ENCODE peak calls at places on chromosomes 1 and 21, in four cellular contexts. One of them, this sample, is unnamed.

GRCh38 chr1:23902611-23903278 is 10.4 kb downstream of the CNR2 start:
- DNase-seq in GM13976: no peak
- DNase-seq in cardiac fibroblast: no peak
- DNase-seq in AG09319: no peak
- DNase-seq in this sample: no peak

GRCh38 chr1:42777860-42778259 is 6.9 kb upstream of the TMEM269 start:
- DNase-seq in GM13976: peak; percentile 63
- DNase-seq in cardiac fibroblast: peak; percentile 60
- DNase-seq in AG09319: no peak
- DNase-seq in this sample: no peak

GRCh38 chr1:241828576-241828975 is 19.4 kb upstream of the EXO1 start:
- DNase-seq in GM13976: no peak
- DNase-seq in cardiac fibroblast: peak; percentile 48
- DNase-seq in AG09319: no peak
- DNase-seq in this sample: no peak

GRCh38 chr1:24126023-24126671 is 14.2 kb upstream of the MYOM3 start:
- DNase-seq in GM13976: no peak
- DNase-seq in cardiac fibroblast: peak; percentile 42
- DNase-seq in AG09319: no peak
- DNase-seq in this sample: no peak

GRCh38 chr1:8731162-8731561 is 86.3 kb downstream of the RERE start:
- DNase-seq in GM13976: no peak
- DNase-seq in cardiac fibroblast: no peak
- DNase-seq in AG09319: no peak
- DNase-seq in this sample: no peak

GRCh38 chr1:94803517-94804441 is 16.4 kb upstream of the SLC44A3 start:
- DNase-seq in GM13976: no peak
- DNase-seq in cardiac fibroblast: no peak
- DNase-seq in AG09319: no peak
- DNase-seq in this sample: no peak

GRCh38 chr1:29878501-29878900 is 642.2 kb downstream of the PTPRU start:
- DNase-seq in GM13976: no peak
- DNase-seq in cardiac fibroblast: no peak
- DNase-seq in AG09319: no peak
- DNase-seq in this sample: no peak

GRCh38 chr1:119712342-119713038 is 756 bp downstream of the PHGDH start:
- DNase-seq in GM13976: peak; percentile 58
- DNase-seq in cardiac fibroblast: peak; percentile 87
- DNase-seq in AG09319: peak; percentile 94
- DNase-seq in this sample: no peak

GRCh38 chr1:178870944-178871343 is at the start of gene ANGPTL1:
- DNase-seq in GM13976: no peak
- DNase-seq in cardiac fibroblast: peak; percentile 26
- DNase-seq in AG09319: no peak
- DNase-seq in this sample: no peak

GRCh38 chr21:46082638-46083270 is 15.2 kb upstream of the COL6A2 start:
- DNase-seq in GM13976: no peak
- DNase-seq in cardiac fibroblast: no peak
- DNase-seq in AG09319: no peak
- DNase-seq in this sample: no peak

GRCh38 chr1:169163059-169163458 is 56.6 kb downstream of the ATP1B1 start:
- DNase-seq in GM13976: no peak
- DNase-seq in cardiac fibroblast: peak; percentile 38
- DNase-seq in AG09319: no peak
- DNase-seq in this sample: no peak

GRCh38 chr1:167573035-167573434 is 19.5 kb upstream of the CREG1 start:
- DNase-seq in GM13976: no peak
- DNase-seq in cardiac fibroblast: no peak
- DNase-seq in AG09319: no peak
- DNase-seq in this sample: no peak

GRCh38 chr21:17610862-17611261 is 1.8 kb downstream of the BTG3 start:
- DNase-seq in GM13976: no peak
- DNase-seq in cardiac fibroblast: no peak
- DNase-seq in AG09319: no peak
- DNase-seq in this sample: no peak

GRCh38 chr1:163191301-163191700 is 11.4 kb downstream of the RGS5 start:
- DNase-seq in GM13976: no peak
- DNase-seq in cardiac fibroblast: no peak
- DNase-seq in AG09319: no peak
- DNase-seq in this sample: peak; percentile 0

GRCh38 chr1:8133190-8133589 is 107.1 kb upstream of the ERRFI1 start:
- DNase-seq in GM13976: no peak
- DNase-seq in cardiac fibroblast: peak; percentile 62
- DNase-seq in AG09319: no peak
- DNase-seq in this sample: no peak

GRCh38 chr1:117732065-117732789 is 126.4 kb downstream of the TENT5C start:
- DNase-seq in GM13976: no peak
- DNase-seq in cardiac fibroblast: no peak
- DNase-seq in AG09319: no peak
- DNase-seq in this sample: no peak

GRCh38 chr1:111219466-111220286 is 7.8 kb upstream of the CHI3L2 start:
- DNase-seq in GM13976: peak; percentile 49
- DNase-seq in cardiac fibroblast: no peak
- DNase-seq in AG09319: no peak
- DNase-seq in this sample: peak; percentile 98

GRCh38 chr1:48744032-48744431 is 32.7 kb downstream of the BEND5 start:
- DNase-seq in GM13976: no peak
- DNase-seq in cardiac fibroblast: no peak
- DNase-seq in AG09319: no peak
- DNase-seq in this sample: no peak

GRCh38 chr1:220879509-220880366 is 495 bp downstream of the HLX start:
- DNase-seq in GM13976: peak; percentile 69
- DNase-seq in cardiac fibroblast: peak; percentile 46
- DNase-seq in AG09319: no peak
- DNase-seq in this sample: no peak

GRCh38 chr1:54499097-54500029 is 48.7 kb upstream of the ACOT11 start:
- DNase-seq in GM13976: peak; percentile 55
- DNase-seq in cardiac fibroblast: peak; percentile 32
- DNase-seq in AG09319: no peak
- DNase-seq in this sample: no peak

GRCh38 chr1:162536511-162536910 is 25.0 kb upstream of the UAP1 start:
- DNase-seq in GM13976: no peak
- DNase-seq in cardiac fibroblast: peak; percentile 71
- DNase-seq in AG09319: no peak
- DNase-seq in this sample: no peak

GRCh38 chr1:230986976-230987375 is 8.1 kb downstream of the ARV1 start:
- DNase-seq in GM13976: no peak
- DNase-seq in cardiac fibroblast: peak; percentile 83
- DNase-seq in AG09319: no peak
- DNase-seq in this sample: no peak

GRCh38 chr1:241518447-241519307 is 878 bp downstream of the FH start:
- DNase-seq in GM13976: peak; percentile 9
- DNase-seq in cardiac fibroblast: peak; percentile 40
- DNase-seq in AG09319: no peak
- DNase-seq in this sample: no peak

GRCh38 chr1:147811273-147811672 is 50.9 kb upstream of the GJA5 start:
- DNase-seq in GM13976: no peak
- DNase-seq in cardiac fibroblast: no peak
- DNase-seq in AG09319: no peak
- DNase-seq in this sample: no peak

GRCh38 chr21:36716387-36716786 is 17.5 kb downstream of the SIM2 start:
- DNase-seq in GM13976: no peak
- DNase-seq in cardiac fibroblast: no peak
- DNase-seq in AG09319: no peak
- DNase-seq in this sample: no peak

GRCh38 chr1:39788758-39789570 is at the start of gene BMP8B:
- DNase-seq in GM13976: peak; percentile 86
- DNase-seq in cardiac fibroblast: no peak
- DNase-seq in AG09319: no peak
- DNase-seq in this sample: no peak

GRCh38 chr1:93740141-93740540 is 58.5 kb upstream of the BCAR3 start:
- DNase-seq in GM13976: no peak
- DNase-seq in cardiac fibroblast: no peak
- DNase-seq in AG09319: no peak
- DNase-seq in this sample: no peak

GRCh38 chr1:235736263-235736662 is 86.7 kb upstream of the GNG4 start:
- DNase-seq in GM13976: no peak
- DNase-seq in cardiac fibroblast: no peak
- DNase-seq in AG09319: no peak
- DNase-seq in this sample: no peak

GRCh38 chr1:53066433-53066832 is 4.4 kb downstream of the PODN start:
- DNase-seq in GM13976: no peak
- DNase-seq in cardiac fibroblast: no peak
- DNase-seq in AG09319: no peak
- DNase-seq in this sample: no peak

GRCh38 chr1:11708554-11709350 is 17.2 kb downstream of the DRAXIN start:
- DNase-seq in GM13976: no peak
- DNase-seq in cardiac fibroblast: no peak
- DNase-seq in AG09319: no peak
- DNase-seq in this sample: no peak

GRCh38 chr1:214446772-214447556 is 104.4 kb downstream of the PTPN14 start:
- DNase-seq in GM13976: no peak
- DNase-seq in cardiac fibroblast: peak; percentile 94
- DNase-seq in AG09319: peak; percentile 46
- DNase-seq in this sample: no peak

GRCh38 chr21:29360799-29361765 is 62.4 kb downstream of the BACH1 start:
- DNase-seq in GM13976: no peak
- DNase-seq in cardiac fibroblast: no peak
- DNase-seq in AG09319: no peak
- DNase-seq in this sample: no peak
- TF ChIP-seq CTCF in GM13976: no peak
- TF ChIP-seq CTCF in cardiac fibroblast: no peak
- TF ChIP-seq CTCF in AG09319: no peak
- TF ChIP-seq CTCF in this sample: no peak

DNA sequence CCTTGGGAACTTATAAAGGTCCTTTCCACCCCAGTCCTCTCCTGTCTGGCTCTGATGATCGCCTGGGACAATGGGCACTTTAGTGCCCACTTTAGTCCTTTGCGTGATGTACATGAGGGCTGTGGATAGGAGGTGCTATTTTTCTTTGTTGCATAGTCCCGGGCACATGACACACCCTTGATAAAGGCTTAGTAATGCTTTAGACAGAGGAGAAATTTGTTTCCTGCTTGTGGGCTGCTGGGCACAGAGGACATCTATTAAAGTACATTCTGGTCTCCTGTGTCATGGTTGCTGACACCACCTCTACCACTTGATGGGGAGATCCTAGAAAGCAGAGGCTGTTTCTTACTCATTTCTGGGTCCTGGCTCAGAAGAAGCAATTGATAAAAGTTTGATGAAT is 5.4 kb upstream of the KNCN start:
- DNase-seq in GM13976: no peak
- DNase-seq in cardiac fibroblast: peak; percentile 84
- DNase-seq in AG09319: no peak
- DNase-seq in this sample: no peak
- TF ChIP-seq CTCF in GM13976: no peak
- TF ChIP-seq CTCF in cardiac fibroblast: peak; percentile 24
- TF ChIP-seq CTCF in AG09319: no peak
- TF ChIP-seq CTCF in this sample: no peak

GRCh38 chr1:181104790-181105133 is 16.3 kb downstream of the IER5 start:
- DNase-seq in GM13976: peak; percentile 36
- DNase-seq in cardiac fibroblast: no peak
- DNase-seq in AG09319: no peak
- DNase-seq in this sample: no peak

GRCh38 chr1:181106022-181106312 is 17.5 kb downstream of the IER5 start:
- DNase-seq in GM13976: no peak
- DNase-seq in cardiac fibroblast: no peak
- DNase-seq in AG09319: no peak
- DNase-seq in this sample: no peak

GRCh38 chr1:181107711-181108110 is 19.2 kb downstream of the IER5 start:
- DNase-seq in GM13976: no peak
- DNase-seq in cardiac fibroblast: no peak
- DNase-seq in AG09319: no peak
- DNase-seq in this sample: no peak

GRCh38 chr1:181105134-181106021 is 16.9 kb downstream of the IER5 start:
- DNase-seq in GM13976: peak; percentile 95
- DNase-seq in cardiac fibroblast: peak; percentile 89
- DNase-seq in AG09319: peak; percentile 76
- DNase-seq in this sample: no peak

DNA sequence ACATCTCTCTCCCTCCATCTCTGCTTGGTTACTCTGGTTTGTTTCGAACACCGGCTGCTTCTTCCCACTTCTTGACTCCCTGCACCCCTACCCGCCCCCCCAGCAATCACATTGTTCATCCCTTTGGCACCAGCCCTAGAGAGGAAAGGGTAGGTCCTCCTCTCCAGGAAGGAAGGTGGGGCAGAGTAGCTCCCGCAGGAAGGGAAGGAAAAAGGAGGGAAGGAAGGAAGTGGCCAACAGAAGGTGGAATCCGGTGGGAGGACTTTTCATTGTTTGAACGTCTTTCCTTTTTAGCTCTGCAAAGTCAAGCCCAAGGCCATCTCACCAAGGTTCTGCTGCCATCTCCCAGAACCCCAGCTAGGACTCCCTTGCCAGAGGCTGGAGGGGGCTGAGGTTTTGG is 18.0 kb downstream of the IER5 start:
- DNase-seq in GM13976: no peak
- DNase-seq in cardiac fibroblast: no peak
- DNase-seq in AG09319: no peak
- DNase-seq in this sample: no peak
- TF ChIP-seq CTCF in GM13976: no peak
- TF ChIP-seq CTCF in cardiac fibroblast: no peak
- TF ChIP-seq CTCF in AG09319: no peak
- TF ChIP-seq CTCF in this sample: no peak

GRCh38 chr1:203038891-203039608 is 12.8 kb downstream of the PPFIA4 start:
- DNase-seq in GM13976: peak; percentile 82
- DNase-seq in cardiac fibroblast: peak; percentile 72
- DNase-seq in AG09319: peak; percentile 38
- DNase-seq in this sample: peak; percentile 18

GRCh38 chr1:203037509-203038190 is 11.4 kb downstream of the PPFIA4 start:
- DNase-seq in GM13976: no peak
- DNase-seq in cardiac fibroblast: no peak
- DNase-seq in AG09319: no peak
- DNase-seq in this sample: no peak

GRCh38 chr1:203039609-203040517 is 13.6 kb downstream of the PPFIA4 start:
- DNase-seq in GM13976: no peak
- DNase-seq in cardiac fibroblast: no peak
- DNase-seq in AG09319: no peak
- DNase-seq in this sample: no peak

GRCh38 chr1:203036537-203036936 is 10.2 kb downstream of the PPFIA4 start:
- DNase-seq in GM13976: peak; percentile 23
- DNase-seq in cardiac fibroblast: no peak
- DNase-seq in AG09319: no peak
- DNase-seq in this sample: no peak

GRCh38 chr1:203038217-203038741 is 12.0 kb downstream of the PPFIA4 start:
- DNase-seq in GM13976: no peak
- DNase-seq in cardiac fibroblast: peak; percentile 61
- DNase-seq in AG09319: peak; percentile 22
- DNase-seq in this sample: no peak
- TF ChIP-seq CTCF in GM13976: no peak
- TF ChIP-seq CTCF in cardiac fibroblast: no peak
- TF ChIP-seq CTCF in AG09319: peak; percentile 20
- TF ChIP-seq CTCF in this sample: peak; percentile 8

GRCh38 chr1:34785875-34786470 is 5.0 kb downstream of the GJB3 start:
- DNase-seq in GM13976: no peak
- DNase-seq in cardiac fibroblast: no peak
- DNase-seq in AG09319: no peak
- DNase-seq in this sample: no peak

GRCh38 chr1:34785231-34785874 is 4.3 kb downstream of the GJB3 start:
- DNase-seq in GM13976: no peak
- DNase-seq in cardiac fibroblast: no peak
- DNase-seq in AG09319: no peak
- DNase-seq in this sample: no peak

GRCh38 chr1:34786521-34787325 is 5.7 kb downstream of the GJB3 start:
- DNase-seq in GM13976: peak; percentile 85
- DNase-seq in cardiac fibroblast: peak; percentile 82
- DNase-seq in AG09319: peak; percentile 25
- DNase-seq in this sample: peak; percentile 47

GRCh38 chr1:34784751-34785221 is 3.8 kb downstream of the GJB3 start:
- DNase-seq in GM13976: no peak
- DNase-seq in cardiac fibroblast: no peak
- DNase-seq in AG09319: no peak
- DNase-seq in this sample: no peak

GRCh38 chr1:34787461-34788420 is 5.1 kb upstream of the GJA4 start:
- DNase-seq in GM13976: no peak
- DNase-seq in cardiac fibroblast: peak; percentile 59
- DNase-seq in AG09319: no peak
- DNase-seq in this sample: no peak
- TF ChIP-seq CTCF in GM13976: peak; percentile 8
- TF ChIP-seq CTCF in cardiac fibroblast: peak; percentile 50
- TF ChIP-seq CTCF in AG09319: no peak
- TF ChIP-seq CTCF in this sample: peak; percentile 52